ENCODE peak calls at places on chromosomes 13 and 19, in seven cellular contexts. U is amniotic stem cell, A is progenitor cell of endocrine pancreas, S is T-helper 9 cell, D is BJ, O is AG08395, L is T-helper 2 cell. J is an unnamed sample.
A peak's percentile ranks its signal among the peaks of the same experiment; 100 is the strongest.

GRCh38 chr19:41994994-41995958 is 1.2 kb upstream of the ATP1A3 start:
- DNase-seq in U (no peak), A (no peak), S (no peak), D (no peak), O (no peak), L (no peak), J (no peak)

GRCh38 chr13:47415048-47415447 is 518.2 kb upstream of the HTR2A start:
- DNase-seq in U (no peak), A (no peak), S (no peak), D (no peak), O (no peak), L (no peak), J (no peak)

GRCh38 chr19:12034610-12035009 is 869 bp downstream of the ZNF433 start:
- DNase-seq in U (no peak), A (no peak), S (no peak), D (no peak), O (no peak), L (no peak), J (no peak)

GRCh38 chr19:6047741-6048231 is 62.5 kb downstream of the RFX2 start:
- DNase-seq in U (peak; percentile 36), A (peak; percentile 45), S (no peak), D (no peak), O (peak; percentile 53), L (no peak), J (no peak)

GRCh38 chr13:28705734-28706133 is 13.0 kb downstream of the SLC46A3 start:
- DNase-seq in U (no peak), A (no peak), S (no peak), D (no peak), O (no peak), L (no peak), J (no peak)

GRCh38 chr19:35879770-35880317 is 11.5 kb downstream of the APLP1 start:
- DNase-seq in U (peak; percentile 88), A (peak; percentile 84), S (peak; percentile 69), D (peak; percentile 62), O (peak; percentile 97), L (peak; percentile 70), J (no peak)

GRCh38 chr13:35354305-35354704 is 122.2 kb downstream of the MAB21L1 start:
- DNase-seq in U (no peak), A (no peak), S (no peak), D (no peak), O (no peak), L (no peak), J (no peak)

GRCh38 chr13:34816543-34816942 is 125.5 kb upstream of the NBEA start:
- DNase-seq in U (peak; percentile 59), A (no peak), S (no peak), D (peak; percentile 74), O (peak; percentile 40), L (no peak), J (no peak)

GRCh38 chr13:35857769-35858168 is 273.4 kb downstream of the DCLK1 start:
- DNase-seq in U (no peak), A (no peak), S (no peak), D (no peak), O (peak; percentile 52), L (no peak), J (no peak)

GRCh38 chr19:13817018-13817614 is 21.9 kb downstream of the ZSWIM4 start:
- DNase-seq in U (no peak), A (no peak), S (no peak), D (no peak), O (no peak), L (no peak), J (no peak)

J was measured in stimulated activated naive CD4-positive, alpha-beta T cell.